ENCODE peak calls at places on chromosomes 12 and 14, in seven cellular contexts. Z is MG63, J is osteocyte, H is AG09309, S is PC-3, X is lower leg skin, Y is T-helper 17 cell. W is an unnamed sample.

GRCh38 chr14:29222671-29223268 is 456.2 kb downstream of the FOXG1 start:
- DNase-seq in X (no peak), H (no peak), Y (no peak), Z (peak), J (no peak), S (peak), W (no peak)

GRCh38 chr14:90467501-90467900 is 70.7 kb downstream of the CALM1 start:
- DNase-seq in S (no peak), Y (no peak), J (peak), Z (no peak), H (no peak), X (no peak), W (no peak)

GRCh38 chr14:95037273-95037672 is 120.1 kb downstream of the DICER1 start:
- DNase-seq in H (no peak), J (peak), Y (no peak), X (no peak), S (no peak), Z (no peak), W (no peak)

GRCh38 chr14:41570415-41571155 is 36.1 kb upstream of the LRFN5 start:
- DNase-seq in Y (no peak), H (no peak), J (no peak), S (no peak), Z (no peak), X (no peak), W (no peak)

GRCh38 chr12:29110506-29111442 is 38.3 kb upstream of the FAR2 start:
- DNase-seq in X (no peak), H (no peak), S (no peak), J (no peak), Z (no peak), Y (no peak), W (no peak)

GRCh38 chr12:128449146-128449894 is 182.3 kb downstream of the TMEM132C start:
- DNase-seq in H (no peak), Z (no peak), Y (no peak), J (no peak), S (peak), X (no peak), W (no peak)

GRCh38 chr12:31227401-31227981 is 98.5 kb downstream of the SINHCAF start:
- DNase-seq in S (no peak), H (no peak), Z (peak), X (no peak), Y (no peak), J (no peak), W (no peak)

GRCh38 chr12:131752457-131752856 is 41.6 kb downstream of the SFSWAP start:
- DNase-seq in H (no peak), S (no peak), Y (no peak), X (no peak), J (no peak), Z (no peak), W (no peak)

GRCh38 chr14:79325071-79325470 is 886.2 kb downstream of the DIO2 start:
- DNase-seq in Y (no peak), H (no peak), J (no peak), S (peak), X (no peak), Z (no peak), W (no peak)

GRCh38 chr14:74583689-74584434 is 28.2 kb downstream of the LTBP2 start:
- DNase-seq in H (no peak), S (peak), X (no peak), Z (peak), J (no peak), Y (no peak), W (no peak)

GRCh38 chr12:2212971-2213869 is 160.4 kb downstream of the CACNA1C start:
- DNase-seq in Y (no peak), X (no peak), Z (no peak), S (no peak), H (no peak), J (no peak), W (no peak)

GRCh38 chr12:100141998-100142850 is 450 bp downstream of the BLTP3B start:
- DNase-seq in J (no peak), Y (peak), Z (peak), S (peak), X (peak), H (no peak), W (no peak)

GRCh38 chr14:96126339-96126770 is 78.3 kb upstream of the BDKRB2 start:
- DNase-seq in X (no peak), S (no peak), Y (no peak), H (no peak), Z (no peak), J (peak), W (peak)

GRCh38 chr12:89217472-89217871 is 134.8 kb downstream of the DUSP6 start:
- DNase-seq in J (no peak), S (peak), Y (no peak), H (no peak), Z (no peak), X (no peak), W (no peak)

GRCh38 chr12:38926501-38926900 is 21.1 kb upstream of the CPNE8 start:
- DNase-seq in H (no peak), Y (no peak), S (no peak), J (no peak), Z (no peak), X (no peak), W (no peak)

GRCh38 chr12:74514098-74514872 is 23.4 kb upstream of the ATXN7L3B start:
- DNase-seq in S (no peak), J (no peak), Z (peak), X (no peak), Y (no peak), H (no peak), W (no peak)

GRCh38 chr12:26318661-26319068 is 123.3 kb downstream of the SSPN start:
- DNase-seq in J (no peak), H (no peak), Y (no peak), S (peak), Z (peak), X (peak), W (no peak)

GRCh38 chr12:107200394-107200793 is 107.0 kb upstream of the CRY1 start:
- DNase-seq in X (no peak), Z (peak), S (peak), H (no peak), Y (no peak), J (no peak), W (no peak)

GRCh38 chr12:87509233-87509820 is 519.9 kb downstream of the C12orf50 start:
- DNase-seq in Y (no peak), S (peak), J (no peak), Z (no peak), X (no peak), H (no peak), W (no peak)

GRCh38 chr14:71507681-71508080 is 424.5 kb upstream of the RGS6 start:
- DNase-seq in S (no peak), H (no peak), Y (no peak), Z (no peak), X (no peak), J (no peak), W (no peak)

GRCh38 chr12:58341791-58342190 is 400.4 kb downstream of the ATP23 start:
- DNase-seq in S (peak), X (no peak), Y (no peak), Z (no peak), J (no peak), H (no peak), W (no peak)

GRCh38 chr12:94783343-94783742 is 133.0 kb upstream of the TMCC3 start:
- DNase-seq in X (no peak), Z (no peak), S (peak), Y (no peak), H (no peak), J (no peak), W (no peak)

GRCh38 chr12:131950182-131950913 is 606 bp downstream of the EP400 start:
- DNase-seq in Y (peak), H (no peak), J (peak), S (no peak), X (no peak), Z (peak), W (no peak)

GRCh38 chr12:64608901-64609542 is 1.3 kb upstream of the RASSF3 start:
- DNase-seq in X (peak), H (no peak), Y (no peak), J (no peak), S (peak), Z (peak), W (peak)

GRCh38 chr14:75310295-75311059 is 31.8 kb downstream of the FOS start:
- DNase-seq in X (peak), Z (peak), S (peak), Y (no peak), H (no peak), J (peak), W (no peak)